ENCODE peak calls at places on chromosomes 12 and 14, in nine cellular contexts. A is tibial artery, Y is left lung, F is HCT116, E is pancreas, G is left ventricle myocardium inferior, S is psoas muscle, V is A673, Z is Peyer's patch. P is an unnamed sample.
A peak's percentile ranks its signal among the peaks of the same experiment; 100 is the strongest.

GRCh38 chr14:77498120-77498979 is at the start of gene ISM2:
- DNase-seq in A (no peak), Y (peak; percentile 81), F (no peak), E (no peak), G (peak; percentile 23), S (no peak), V (peak; percentile 57), Z (peak; percentile 17), P (peak; percentile 51)

GRCh38 chr12:131121705-131122405 is 168.1 kb downstream of the ADGRD1 start:
- DNase-seq in A (peak; percentile 60), Y (no peak), F (no peak), E (no peak), G (no peak), S (no peak), V (no peak), Z (no peak), P (no peak)

GRCh38 chr12:114165921-114166320 is 199.8 kb upstream of the RBM19 start:
- DNase-seq in A (no peak), Y (no peak), F (no peak), E (no peak), G (no peak), S (no peak), V (no peak), Z (no peak), P (no peak)

GRCh38 chr12:65106948-65107347 is 14.2 kb downstream of the WIF1 start:
- DNase-seq in A (no peak), Y (no peak), F (no peak), E (no peak), G (no peak), S (no peak), V (no peak), Z (no peak), P (no peak)

GRCh38 chr12:67442347-67442841 is 173.2 kb downstream of the CAND1 start:
- DNase-seq in A (no peak), Y (no peak), F (no peak), E (peak; percentile 46), G (peak; percentile 21), S (peak; percentile 76), V (no peak), Z (no peak), P (no peak)

GRCh38 chr12:124232654-124232987 is 62.3 kb upstream of the RFLNA start:
- DNase-seq in A (no peak), Y (no peak), F (no peak), E (no peak), G (no peak), S (no peak), V (no peak), Z (no peak), P (no peak)

GRCh38 chr12:120115692-120116442 is 686 bp downstream of the RAB35 start:
- DNase-seq in A (no peak), Y (peak; percentile 81), F (peak; percentile 41), E (peak; percentile 52), G (peak; percentile 30), S (peak; percentile 75), V (peak; percentile 40), Z (no peak), P (peak; percentile 62)

GRCh38 chr12:119208626-119209061 is 29.9 kb downstream of the HSPB8 start:
- DNase-seq in A (peak; percentile 86), Y (no peak), F (no peak), E (no peak), G (peak; percentile 83), S (peak; percentile 94), V (no peak), Z (no peak), P (peak; percentile 59)

GRCh38 chr14:34081576-34082136 is 130.8 kb upstream of the EGLN3 start:
- DNase-seq in A (no peak), Y (no peak), F (peak; percentile 57), E (no peak), G (no peak), S (no peak), V (peak; percentile 39), Z (no peak), P (no peak)

GRCh38 chr12:20491290-20491689 is 123.0 kb downstream of the PDE3A start:
- DNase-seq in A (no peak), Y (no peak), F (no peak), E (no peak), G (no peak), S (no peak), V (no peak), Z (no peak), P (no peak)

GRCh38 chr12:41407240-41407799 is 219.2 kb downstream of the PDZRN4 start:
- DNase-seq in A (no peak), Y (no peak), F (no peak), E (no peak), G (no peak), S (no peak), V (no peak), Z (no peak), P (no peak)

DNA sequence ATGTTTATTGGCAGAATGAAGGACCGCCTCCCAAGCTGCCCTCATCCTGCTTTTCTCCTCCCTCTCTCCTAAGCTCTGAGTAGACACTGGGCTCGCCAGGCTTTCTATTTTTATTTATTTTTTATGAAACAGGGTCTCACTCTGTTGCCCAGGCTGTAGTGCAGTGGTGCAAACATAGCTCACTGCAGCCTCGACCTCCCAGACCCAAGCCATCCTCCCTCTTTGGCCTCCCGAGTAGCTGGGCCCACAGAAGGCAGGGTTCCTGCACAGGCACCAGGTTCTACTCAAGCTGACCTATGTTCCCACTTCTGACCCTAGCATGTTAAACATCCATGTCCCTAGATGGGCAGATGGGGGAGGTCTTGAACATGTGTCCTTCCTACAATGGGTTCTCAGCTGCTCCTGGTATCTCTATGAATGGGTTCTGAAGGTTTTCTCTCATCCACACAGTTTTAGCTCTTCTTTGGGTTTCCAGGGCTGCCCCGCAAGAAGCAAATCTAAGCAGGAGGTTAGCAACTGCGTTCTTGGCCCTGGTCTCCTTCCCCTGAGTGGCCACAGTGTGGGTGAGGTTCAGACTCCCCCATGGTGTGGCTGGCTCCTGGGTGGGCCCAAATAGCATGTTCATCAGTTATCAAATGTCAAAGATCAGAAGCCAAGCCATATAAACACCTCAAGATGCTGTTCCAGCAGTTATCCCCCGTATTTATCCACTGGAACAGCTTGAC is 167.3 kb downstream of the ZFP36L1 start:
- DNase-seq in A (peak; percentile 50), Y (no peak), F (no peak), E (no peak), G (no peak), S (no peak), V (no peak), Z (no peak), P (no peak)
- H3K4me1 ChIP-seq in A (peaks cover 42% of the 10 kb centered on the region), Y (peaks cover 17% of the 10 kb centered on the region), F (peaks cover 28% of the 10 kb centered on the region), E (peaks cover 20% of the 10 kb centered on the region), G (peaks cover 37% of the 10 kb centered on the region), S (peaks cover 22% of the 10 kb centered on the region), V (peaks cover 3% of the 10 kb centered on the region), Z (peaks cover 11% of the 10 kb centered on the region), P (peaks cover 33% of the 10 kb centered on the region)

GRCh38 chr12:11656550-11656949 is 7.1 kb downstream of the ETV6 start:
- DNase-seq in A (no peak), Y (no peak), F (no peak), E (no peak), G (no peak), S (no peak), V (no peak), Z (no peak), P (no peak)

GRCh38 chr12:11657511-11657910 is 8.0 kb downstream of the ETV6 start:
- DNase-seq in A (no peak), Y (no peak), F (no peak), E (no peak), G (no peak), S (no peak), V (peak; percentile 67), Z (no peak), P (no peak)

GRCh38 chr12:11661491-11662085 is 12.1 kb downstream of the ETV6 start:
- DNase-seq in A (no peak), Y (no peak), F (no peak), E (no peak), G (no peak), S (no peak), V (no peak), Z (no peak), P (no peak)

GRCh38 chr12:11660624-11661023 is 11.2 kb downstream of the ETV6 start:
- DNase-seq in A (no peak), Y (no peak), F (no peak), E (no peak), G (no peak), S (no peak), V (no peak), Z (no peak), P (no peak)

GRCh38 chr12:11658796-11659195 is 9.3 kb downstream of the ETV6 start:
- DNase-seq in A (no peak), Y (no peak), F (no peak), E (no peak), G (no peak), S (no peak), V (peak; percentile 46), Z (no peak), P (no peak)
- H3K27ac ChIP-seq in A (peak overlapping the region; percentile 95), Y (no peak overlapping the region), F (no peak overlapping the region), E (no peak overlapping the region), G (peak overlapping the region; percentile 19), S (no peak overlapping the region), V (no peak overlapping the region), Z (peak overlapping the region; percentile 43), P (no peak overlapping the region)

GRCh38 chr12:1575287-1575798 is 19.0 kb downstream of the FBXL14 start:
- DNase-seq in A (no peak), Y (no peak), F (no peak), E (no peak), G (no peak), S (no peak), V (no peak), Z (no peak), P (no peak)

GRCh38 chr12:1573960-1574862 is 20.2 kb downstream of the FBXL14 start:
- DNase-seq in A (no peak), Y (no peak), F (no peak), E (no peak), G (no peak), S (no peak), V (no peak), Z (no peak), P (no peak)

GRCh38 chr12:1575799-1576401 is 18.5 kb downstream of the FBXL14 start:
- DNase-seq in A (no peak), Y (no peak), F (no peak), E (no peak), G (no peak), S (no peak), V (peak; percentile 68), Z (no peak), P (no peak)

GRCh38 chr12:1576410-1577240 is 17.8 kb downstream of the FBXL14 start:
- DNase-seq in A (peak; percentile 72), Y (no peak), F (no peak), E (no peak), G (no peak), S (no peak), V (peak; percentile 62), Z (no peak), P (no peak)

GRCh38 chr12:1574863-1575254 is 19.5 kb downstream of the FBXL14 start:
- DNase-seq in A (no peak), Y (no peak), F (no peak), E (no peak), G (no peak), S (no peak), V (no peak), Z (no peak), P (no peak)
- TF ChIP-seq CTCF in A (no peak), Y (no peak), F (no peak), E (no peak), G (no peak), S (no peak), V (no peak), Z (no peak), P (no peak)

GRCh38 chr14:63210812-63211211 is 6.6 kb downstream of the RHOJ start:
- DNase-seq in A (no peak), Y (no peak), F (no peak), E (no peak), G (no peak), S (no peak), V (no peak), Z (no peak), P (no peak)
- H3K4me1 ChIP-seq in A (no peaks in the 10 kb centered on the region), Y (no peaks in the 10 kb centered on the region), F (no peaks in the 10 kb centered on the region), E (no peaks in the 10 kb centered on the region), G (peaks cover 66% of the 10 kb centered on the region), S (no peaks in the 10 kb centered on the region), V (peaks cover 9% of the 10 kb centered on the region), Z (no peaks in the 10 kb centered on the region), P (no peaks in the 10 kb centered on the region)

P was measured in lower lobe of right lung.